ENCODE peak calls at places on chromosomes 11 and 22, in nine cellular contexts. F, A, V, Y, R, G, D, Q and K are unnamed samples.
A peak's percentile ranks its signal among the peaks of the same experiment; 100 is the strongest.

GRCh38 chr11:72209101-72209500 is 7.5 kb upstream of the FOLR2 start:
- DNase-seq in A (no peak), Y (no peak), F (no peak), R (no peak), V (no peak), G (no peak), Q (no peak), D (no peak), K (peak; percentile 24)

GRCh38 chr22:37741312-37741795 is 44.5 kb downstream of the TRIOBP start:
- DNase-seq in A (peak; percentile 87), V (no peak), R (peak; percentile 96), Y (no peak), F (no peak), G (no peak), Q (no peak), D (peak; percentile 65), K (peak; percentile 76)

GRCh38 chr22:44396021-44396726 is 83.4 kb upstream of the SHISAL1 start:
- DNase-seq in V (no peak), A (no peak), D (no peak), Q (no peak), G (no peak), F (no peak), Y (no peak), R (no peak), K (peak; percentile 10)

GRCh38 chr11:11027271-11027670 is 169.4 kb upstream of the ZBED5 start:
- DNase-seq in Y (no peak), R (peak; percentile 94), G (no peak), V (no peak), D (no peak), A (peak; percentile 60), F (no peak), Q (no peak), K (no peak)

GRCh38 chr22:32044913-32045312 is 1.9 kb downstream of the SLC5A1 start:
- DNase-seq in D (peak; percentile 20), G (no peak), Y (no peak), F (no peak), R (peak; percentile 2), V (no peak), Q (no peak), A (no peak), K (peak; percentile 50)

GRCh38 chr11:95723353-95723942 is 66.1 kb downstream of the FAM76B start:
- DNase-seq in R (no peak), F (no peak), Q (no peak), Y (no peak), A (no peak), D (no peak), V (no peak), G (no peak), K (no peak)

GRCh38 chr11:64337538-64338249 is 2.3 kb upstream of the CCDC88B start:
- DNase-seq in G (no peak), A (no peak), D (no peak), V (no peak), Q (no peak), Y (no peak), R (no peak), F (no peak), K (no peak)

GRCh38 chr22:32847067-32847491 is 45.6 kb downstream of the TIMP3 start:
- DNase-seq in D (no peak), Y (no peak), Q (no peak), G (no peak), R (peak; percentile 71), V (no peak), A (no peak), F (no peak), K (no peak)

GRCh38 chr11:123521001-123521400 is 90.9 kb downstream of the GRAMD1B start:
- DNase-seq in R (no peak), G (no peak), V (no peak), A (no peak), Y (no peak), Q (no peak), D (no peak), F (no peak), K (no peak)

GRCh38 chr22:48449466-48450187 is 1378.0 kb downstream of the BRD1 start:
- DNase-seq in Y (no peak), V (no peak), Q (no peak), R (peak; percentile 12), D (no peak), A (no peak), G (no peak), F (no peak), K (no peak)

GRCh38 chr22:20526628-20527355 is 19.4 kb downstream of the MED15 start:
- DNase-seq in R (peak; percentile 89), F (no peak), D (no peak), Y (no peak), G (no peak), Q (no peak), V (no peak), A (no peak), K (no peak)

GRCh38 chr11:73182824-73183321 is 35.2 kb upstream of the P2RY2 start:
- DNase-seq in A (no peak), F (no peak), R (no peak), Y (no peak), D (no peak), G (no peak), Q (no peak), V (no peak), K (peak; percentile 40)

GRCh38 chr22:30647536-30647935 is 12.0 kb downstream of the SLC35E4 start:
- DNase-seq in Q (no peak), F (no peak), A (no peak), D (no peak), R (no peak), V (no peak), Y (no peak), G (no peak), K (no peak)

GRCh38 chr11:70397983-70398833 is at the start of gene CTTN:
- DNase-seq in F (peak; percentile 84), Y (peak; percentile 35), Q (peak; percentile 26), G (peak; percentile 15), R (peak; percentile 90), A (peak; percentile 6), V (peak; percentile 34), D (peak; percentile 81), K (peak; percentile 83)

GRCh38 chr11:19864141-19865120 is 151.8 kb downstream of the NAV2 start:
- DNase-seq in A (no peak), G (no peak), Y (no peak), D (no peak), F (no peak), V (no peak), Q (no peak), R (no peak), K (no peak)

GRCh38 chr11:65778431-65778900 is 2.3 kb downstream of the AP5B1 start:
- DNase-seq in G (no peak), F (no peak), A (no peak), Y (no peak), D (no peak), R (no peak), Q (no peak), V (no peak), K (peak; percentile 22)

GRCh38 chr11:116888884-116889549 is 51.6 kb upstream of the APOA1 start:
- DNase-seq in Y (no peak), G (no peak), D (no peak), Q (no peak), A (no peak), F (no peak), R (no peak), V (no peak), K (no peak)

GRCh38 chr11:20512869-20513268 is 86.5 kb upstream of the SLC6A5 start:
- DNase-seq in G (no peak), F (no peak), Y (no peak), R (no peak), Q (no peak), V (no peak), A (no peak), D (no peak), K (no peak)

GRCh38 chr11:57205046-57205671 is 23.4 kb downstream of the LRRC55 start:
- DNase-seq in F (no peak), R (peak; percentile 94), G (no peak), A (peak; percentile 10), V (no peak), D (no peak), Q (no peak), Y (no peak), K (no peak)

GRCh38 chr11:28009383-28009782 is 98.6 kb downstream of the KIF18A start:
- DNase-seq in D (no peak), R (peak; percentile 78), G (no peak), F (no peak), A (peak; percentile 22), Q (no peak), Y (no peak), V (no peak), K (no peak)

GRCh38 chr22:35437038-35437437 is 37.1 kb downstream of the MCM5 start:
- DNase-seq in G (no peak), A (no peak), F (peak; percentile 39), Y (no peak), Q (no peak), V (no peak), R (peak; percentile 16), D (no peak), K (no peak)

GRCh38 chr11:121670792-121671275 is 218.1 kb upstream of the SORL1-AS1 start:
- DNase-seq in A (no peak), G (no peak), Q (no peak), D (no peak), V (no peak), R (peak; percentile 16), Y (no peak), F (no peak), K (no peak)

GRCh38 chr22:38733329-38734202 is 22.2 kb downstream of the SUN2 start:
- DNase-seq in D (peak; percentile 27), R (peak; percentile 48), Q (no peak), A (no peak), Y (no peak), G (peak; percentile 27), F (peak; percentile 60), V (no peak), K (peak; percentile 77)

GRCh38 chr11:70524096-70524922 is 126.0 kb downstream of the CTTN start:
- DNase-seq in Q (no peak), F (no peak), Y (no peak), D (no peak), V (no peak), A (no peak), R (no peak), G (no peak), K (no peak)

GRCh38 chr11:34988294-34989255 is 72.2 kb downstream of the PDHX start:
- DNase-seq in Q (no peak), G (no peak), R (peak; percentile 54), A (no peak), F (no peak), Y (no peak), V (no peak), D (no peak), K (no peak)

GRCh38 chr11:125270711-125271110 is 106.2 kb downstream of the PKNOX2 start:
- DNase-seq in Y (no peak), R (peak; percentile 79), Q (no peak), G (no peak), D (no peak), V (no peak), A (no peak), F (no peak), K (no peak)

GRCh38 chr11:102603091-102603490 is 22.0 kb downstream of the MMP20 start:
- DNase-seq in Y (no peak), A (peak; percentile 51), R (peak; percentile 49), G (no peak), Q (no peak), D (no peak), V (no peak), F (no peak), K (no peak)

GRCh38 chr11:77090046-77090372 is 12.6 kb upstream of the OMP start:
- DNase-seq in R (no peak), A (no peak), Y (no peak), D (no peak), F (no peak), Q (no peak), V (no peak), G (no peak), K (no peak)

GRCh38 chr11:13183094-13183825 is 94.3 kb upstream of the BMAL1 start:
- DNase-seq in D (peak; percentile 28), V (no peak), G (no peak), Y (peak; percentile 22), R (peak; percentile 77), F (no peak), A (no peak), Q (no peak), K (no peak)

GRCh38 chr11:69950120-69950519 is 128.0 kb upstream of the ANO1 start:
- DNase-seq in F (peak; percentile 43), Q (no peak), A (no peak), Y (no peak), G (no peak), R (peak; percentile 16), D (no peak), V (no peak), K (no peak)

GRCh38 chr11:80815752-80816453 is 1375.1 kb upstream of the TENM4 start:
- DNase-seq in A (no peak), Q (no peak), D (no peak), F (no peak), R (no peak), V (no peak), Y (no peak), G (no peak), K (no peak)